ENCODE peak calls at places on chromosomes 6 and 20, in nine cellular contexts. One of them, this sample, is unnamed.

GRCh38 chr6:26550250-26550993 is 12.3 kb downstream of the HMGN4 start:
- DNase-seq in BJ: no peak
- DNase-seq in stimulated activated CD4-positive, alpha-beta T cell treated with anti-CD3 and anti-CD28 coated beads, Interleukin-2, amount 100 ng/mL, for 48 hours: no peak
- DNase-seq in dermis blood vessel endothelial cell: peak
- DNase-seq in stimulated activated naive CD4-positive, alpha-beta T cell: peak
- DNase-seq in lower lobe of right lung: peak
- DNase-seq in HAP-1: peak
- DNase-seq in posterior cingulate gyrus: no peak
- DNase-seq in choroid plexus epithelial cell: peak
- DNase-seq in this sample: peak

GRCh38 chr20:48620486-48621255 is 207.1 kb downstream of the PREX1 start:
- DNase-seq in dermis blood vessel endothelial cell: peak
- DNase-seq in HAP-1: peak
- DNase-seq in posterior cingulate gyrus: peak
- DNase-seq in stimulated activated naive CD4-positive, alpha-beta T cell: peak
- DNase-seq in choroid plexus epithelial cell: peak
- DNase-seq in BJ: peak
- DNase-seq in stimulated activated CD4-positive, alpha-beta T cell treated with anti-CD3 and anti-CD28 coated beads, Interleukin-2, amount 100 ng/mL, for 48 hours: peak
- DNase-seq in lower lobe of right lung: peak
- DNase-seq in this sample: peak

GRCh38 chr6:145699462-145699861 is 35.9 kb downstream of the EPM2A start:
- DNase-seq in HAP-1: no peak
- DNase-seq in stimulated activated CD4-positive, alpha-beta T cell treated with anti-CD3 and anti-CD28 coated beads, Interleukin-2, amount 100 ng/mL, for 48 hours: no peak
- DNase-seq in BJ: no peak
- DNase-seq in stimulated activated naive CD4-positive, alpha-beta T cell: no peak
- DNase-seq in dermis blood vessel endothelial cell: peak
- DNase-seq in posterior cingulate gyrus: no peak
- DNase-seq in lower lobe of right lung: no peak
- DNase-seq in choroid plexus epithelial cell: peak
- DNase-seq in this sample: peak

GRCh38 chr20:17928211-17928611 is 40.4 kb downstream of the SNX5 start:
- DNase-seq in choroid plexus epithelial cell: no peak
- DNase-seq in dermis blood vessel endothelial cell: no peak
- DNase-seq in BJ: no peak
- DNase-seq in HAP-1: no peak
- DNase-seq in stimulated activated naive CD4-positive, alpha-beta T cell: no peak
- DNase-seq in posterior cingulate gyrus: no peak
- DNase-seq in lower lobe of right lung: no peak
- DNase-seq in stimulated activated CD4-positive, alpha-beta T cell treated with anti-CD3 and anti-CD28 coated beads, Interleukin-2, amount 100 ng/mL, for 48 hours: no peak
- DNase-seq in this sample: no peak

GRCh38 chr20:45489083-45489531 is 19.6 kb downstream of the WFDC2 start:
- DNase-seq in posterior cingulate gyrus: no peak
- DNase-seq in BJ: no peak
- DNase-seq in stimulated activated naive CD4-positive, alpha-beta T cell: no peak
- DNase-seq in dermis blood vessel endothelial cell: no peak
- DNase-seq in lower lobe of right lung: no peak
- DNase-seq in stimulated activated CD4-positive, alpha-beta T cell treated with anti-CD3 and anti-CD28 coated beads, Interleukin-2, amount 100 ng/mL, for 48 hours: no peak
- DNase-seq in choroid plexus epithelial cell: no peak
- DNase-seq in HAP-1: no peak
- DNase-seq in this sample: peak

GRCh38 chr20:2771631-2772080 is 28.8 kb downstream of the CPXM1 start:
- DNase-seq in stimulated activated naive CD4-positive, alpha-beta T cell: no peak
- DNase-seq in BJ: no peak
- DNase-seq in posterior cingulate gyrus: no peak
- DNase-seq in stimulated activated CD4-positive, alpha-beta T cell treated with anti-CD3 and anti-CD28 coated beads, Interleukin-2, amount 100 ng/mL, for 48 hours: no peak
- DNase-seq in lower lobe of right lung: no peak
- DNase-seq in choroid plexus epithelial cell: no peak
- DNase-seq in HAP-1: no peak
- DNase-seq in dermis blood vessel endothelial cell: peak
- DNase-seq in this sample: no peak

GRCh38 chr6:29702519-29703103 is 20.6 kb upstream of the HLA-F start:
- DNase-seq in BJ: no peak
- DNase-seq in stimulated activated naive CD4-positive, alpha-beta T cell: peak
- DNase-seq in posterior cingulate gyrus: peak
- DNase-seq in HAP-1: peak
- DNase-seq in stimulated activated CD4-positive, alpha-beta T cell treated with anti-CD3 and anti-CD28 coated beads, Interleukin-2, amount 100 ng/mL, for 48 hours: peak
- DNase-seq in dermis blood vessel endothelial cell: peak
- DNase-seq in choroid plexus epithelial cell: peak
- DNase-seq in lower lobe of right lung: peak
- DNase-seq in this sample: no peak

GRCh38 chr6:56749632-56750151 is 107.0 kb upstream of the DST start:
- DNase-seq in stimulated activated naive CD4-positive, alpha-beta T cell: no peak
- DNase-seq in lower lobe of right lung: no peak
- DNase-seq in HAP-1: no peak
- DNase-seq in stimulated activated CD4-positive, alpha-beta T cell treated with anti-CD3 and anti-CD28 coated beads, Interleukin-2, amount 100 ng/mL, for 48 hours: no peak
- DNase-seq in BJ: peak
- DNase-seq in posterior cingulate gyrus: no peak
- DNase-seq in dermis blood vessel endothelial cell: peak
- DNase-seq in choroid plexus epithelial cell: peak
- DNase-seq in this sample: peak

GRCh38 chr6:78810146-78810545 is 57.2 kb upstream of the IRAK1BP1 start:
- DNase-seq in HAP-1: peak
- DNase-seq in stimulated activated CD4-positive, alpha-beta T cell treated with anti-CD3 and anti-CD28 coated beads, Interleukin-2, amount 100 ng/mL, for 48 hours: no peak
- DNase-seq in lower lobe of right lung: no peak
- DNase-seq in choroid plexus epithelial cell: peak
- DNase-seq in dermis blood vessel endothelial cell: peak
- DNase-seq in stimulated activated naive CD4-positive, alpha-beta T cell: no peak
- DNase-seq in posterior cingulate gyrus: no peak
- DNase-seq in BJ: peak
- DNase-seq in this sample: peak

GRCh38 chr20:48809672-48810071 is 18.1 kb downstream of the PREX1 start:
- DNase-seq in lower lobe of right lung: no peak
- DNase-seq in dermis blood vessel endothelial cell: no peak
- DNase-seq in posterior cingulate gyrus: no peak
- DNase-seq in HAP-1: no peak
- DNase-seq in stimulated activated naive CD4-positive, alpha-beta T cell: no peak
- DNase-seq in BJ: no peak
- DNase-seq in choroid plexus epithelial cell: no peak
- DNase-seq in stimulated activated CD4-positive, alpha-beta T cell treated with anti-CD3 and anti-CD28 coated beads, Interleukin-2, amount 100 ng/mL, for 48 hours: no peak
- DNase-seq in this sample: no peak

GRCh38 chr6:28771401-28772267 is 152.2 kb downstream of the TRIM27 start:
- DNase-seq in lower lobe of right lung: no peak
- DNase-seq in stimulated activated naive CD4-positive, alpha-beta T cell: no peak
- DNase-seq in choroid plexus epithelial cell: no peak
- DNase-seq in BJ: no peak
- DNase-seq in posterior cingulate gyrus: no peak
- DNase-seq in HAP-1: peak
- DNase-seq in dermis blood vessel endothelial cell: no peak
- DNase-seq in stimulated activated CD4-positive, alpha-beta T cell treated with anti-CD3 and anti-CD28 coated beads, Interleukin-2, amount 100 ng/mL, for 48 hours: no peak
- DNase-seq in this sample: no peak

GRCh38 chr20:22160254-22160653 is 424.1 kb downstream of the FOXA2 start:
- DNase-seq in lower lobe of right lung: no peak
- DNase-seq in stimulated activated CD4-positive, alpha-beta T cell treated with anti-CD3 and anti-CD28 coated beads, Interleukin-2, amount 100 ng/mL, for 48 hours: no peak
- DNase-seq in BJ: no peak
- DNase-seq in dermis blood vessel endothelial cell: no peak
- DNase-seq in stimulated activated naive CD4-positive, alpha-beta T cell: no peak
- DNase-seq in posterior cingulate gyrus: no peak
- DNase-seq in HAP-1: no peak
- DNase-seq in choroid plexus epithelial cell: no peak
- DNase-seq in this sample: no peak

GRCh38 chr20:2298116-2298515 is 2.3 kb downstream of the TGM3 start:
- DNase-seq in posterior cingulate gyrus: no peak
- DNase-seq in BJ: no peak
- DNase-seq in choroid plexus epithelial cell: no peak
- DNase-seq in lower lobe of right lung: no peak
- DNase-seq in stimulated activated CD4-positive, alpha-beta T cell treated with anti-CD3 and anti-CD28 coated beads, Interleukin-2, amount 100 ng/mL, for 48 hours: no peak
- DNase-seq in stimulated activated naive CD4-positive, alpha-beta T cell: no peak
- DNase-seq in dermis blood vessel endothelial cell: no peak
- DNase-seq in HAP-1: no peak
- DNase-seq in this sample: no peak

GRCh38 chr20:49412953-49413352 is 69.5 kb downstream of the KCNB1 start:
- DNase-seq in posterior cingulate gyrus: no peak
- DNase-seq in choroid plexus epithelial cell: no peak
- DNase-seq in stimulated activated naive CD4-positive, alpha-beta T cell: no peak
- DNase-seq in lower lobe of right lung: no peak
- DNase-seq in BJ: no peak
- DNase-seq in HAP-1: no peak
- DNase-seq in dermis blood vessel endothelial cell: no peak
- DNase-seq in stimulated activated CD4-positive, alpha-beta T cell treated with anti-CD3 and anti-CD28 coated beads, Interleukin-2, amount 100 ng/mL, for 48 hours: no peak
- DNase-seq in this sample: no peak

GRCh38 chr6:62390413-62390812 is 104.4 kb upstream of the KHDRBS2 start:
- DNase-seq in stimulated activated naive CD4-positive, alpha-beta T cell: no peak
- DNase-seq in lower lobe of right lung: no peak
- DNase-seq in choroid plexus epithelial cell: no peak
- DNase-seq in posterior cingulate gyrus: no peak
- DNase-seq in HAP-1: no peak
- DNase-seq in dermis blood vessel endothelial cell: no peak
- DNase-seq in stimulated activated CD4-positive, alpha-beta T cell treated with anti-CD3 and anti-CD28 coated beads, Interleukin-2, amount 100 ng/mL, for 48 hours: no peak
- DNase-seq in BJ: no peak
- DNase-seq in this sample: no peak

GRCh38 chr6:120198033-120198432 is 848.5 kb upstream of the MAN1A1 start:
- DNase-seq in stimulated activated naive CD4-positive, alpha-beta T cell: no peak
- DNase-seq in BJ: no peak
- DNase-seq in stimulated activated CD4-positive, alpha-beta T cell treated with anti-CD3 and anti-CD28 coated beads, Interleukin-2, amount 100 ng/mL, for 48 hours: no peak
- DNase-seq in HAP-1: no peak
- DNase-seq in dermis blood vessel endothelial cell: no peak
- DNase-seq in choroid plexus epithelial cell: peak
- DNase-seq in posterior cingulate gyrus: no peak
- DNase-seq in lower lobe of right lung: no peak
- DNase-seq in this sample: peak

GRCh38 chr6:3571206-3571815 is 114.5 kb upstream of the SLC22A23 start:
- DNase-seq in stimulated activated naive CD4-positive, alpha-beta T cell: no peak
- DNase-seq in HAP-1: no peak
- DNase-seq in BJ: no peak
- DNase-seq in choroid plexus epithelial cell: peak
- DNase-seq in lower lobe of right lung: no peak
- DNase-seq in dermis blood vessel endothelial cell: no peak
- DNase-seq in stimulated activated CD4-positive, alpha-beta T cell treated with anti-CD3 and anti-CD28 coated beads, Interleukin-2, amount 100 ng/mL, for 48 hours: no peak
- DNase-seq in posterior cingulate gyrus: no peak
- DNase-seq in this sample: no peak